ENCODE peak calls at places on chromosomes 4 and X, in seven cellular contexts. One of them, this sample, is unnamed.

GRCh38 chr4:127383666-127384065 is 249.1 kb upstream of the INTU start:
- DNase-seq in EL: no peak
- DNase-seq in GM03348: no peak
- DNase-seq in activated T-cell treated with anti-CD3 and anti-CD28 coated beads for 48 hours: no peak
- DNase-seq in HuH-7.5: no peak
- DNase-seq in NCI-H2171 treated with DMSO at 0.1 percent for 48 hours: no peak
- DNase-seq in ACHN: no peak
- DNase-seq in this sample: no peak

GRCh38 chrX:70476166-70476933 is 31.7 kb downstream of the DLG3 start:
- DNase-seq in EL: no peak
- DNase-seq in activated T-cell treated with anti-CD3 and anti-CD28 coated beads for 48 hours: no peak
- DNase-seq in HuH-7.5: no peak
- DNase-seq in ACHN: no peak
- DNase-seq in GM03348: no peak
- DNase-seq in NCI-H2171 treated with DMSO at 0.1 percent for 48 hours: no peak
- DNase-seq in this sample: no peak

GRCh38 chr4:101944649-101945048 is 154.1 kb downstream of the BANK1 start:
- DNase-seq in NCI-H2171 treated with DMSO at 0.1 percent for 48 hours: no peak
- DNase-seq in GM03348: no peak
- DNase-seq in ACHN: peak; percentile 13
- DNase-seq in EL: peak; percentile 57
- DNase-seq in HuH-7.5: no peak
- DNase-seq in activated T-cell treated with anti-CD3 and anti-CD28 coated beads for 48 hours: no peak
- DNase-seq in this sample: peak; percentile 2

GRCh38 chr4:38791005-38791404 is 8.2 kb upstream of the TLR10 start:
- DNase-seq in GM03348: no peak
- DNase-seq in NCI-H2171 treated with DMSO at 0.1 percent for 48 hours: no peak
- DNase-seq in activated T-cell treated with anti-CD3 and anti-CD28 coated beads for 48 hours: no peak
- DNase-seq in ACHN: no peak
- DNase-seq in HuH-7.5: no peak
- DNase-seq in EL: no peak
- DNase-seq in this sample: no peak

GRCh38 chr4:8453957-8454356 is 13.4 kb downstream of the TRMT44 start:
- DNase-seq in HuH-7.5: no peak
- DNase-seq in GM03348: no peak
- DNase-seq in EL: no peak
- DNase-seq in activated T-cell treated with anti-CD3 and anti-CD28 coated beads for 48 hours: no peak
- DNase-seq in ACHN: no peak
- DNase-seq in NCI-H2171 treated with DMSO at 0.1 percent for 48 hours: no peak
- DNase-seq in this sample: no peak

GRCh38 chr4:112234952-112235609 is 3.5 kb downstream of the AP1AR start:
- DNase-seq in GM03348: peak; percentile 80
- DNase-seq in activated T-cell treated with anti-CD3 and anti-CD28 coated beads for 48 hours: peak; percentile 9
- DNase-seq in NCI-H2171 treated with DMSO at 0.1 percent for 48 hours: peak; percentile 33
- DNase-seq in HuH-7.5: peak; percentile 44
- DNase-seq in ACHN: peak; percentile 77
- DNase-seq in EL: peak; percentile 86
- DNase-seq in this sample: peak; percentile 72

GRCh38 chr4:5204781-5205180 is 153.5 kb downstream of the STK32B start:
- DNase-seq in EL: no peak
- DNase-seq in GM03348: peak; percentile 37
- DNase-seq in HuH-7.5: no peak
- DNase-seq in NCI-H2171 treated with DMSO at 0.1 percent for 48 hours: no peak
- DNase-seq in activated T-cell treated with anti-CD3 and anti-CD28 coated beads for 48 hours: no peak
- DNase-seq in ACHN: no peak
- DNase-seq in this sample: no peak

GRCh38 chr4:141680060-141680459 is 43.7 kb downstream of the IL15 start:
- DNase-seq in ACHN: no peak
- DNase-seq in HuH-7.5: no peak
- DNase-seq in activated T-cell treated with anti-CD3 and anti-CD28 coated beads for 48 hours: no peak
- DNase-seq in GM03348: no peak
- DNase-seq in NCI-H2171 treated with DMSO at 0.1 percent for 48 hours: no peak
- DNase-seq in EL: no peak
- DNase-seq in this sample: no peak

GRCh38 chrX:69815519-69815918 is 199.6 kb downstream of the EDA start:
- DNase-seq in activated T-cell treated with anti-CD3 and anti-CD28 coated beads for 48 hours: no peak
- DNase-seq in NCI-H2171 treated with DMSO at 0.1 percent for 48 hours: no peak
- DNase-seq in GM03348: no peak
- DNase-seq in ACHN: no peak
- DNase-seq in EL: no peak
- DNase-seq in HuH-7.5: no peak
- DNase-seq in this sample: no peak

This sample was measured in AG08396.